ENCODE peak calls at places on chromosomes 11 and 22, in five cellular contexts. B is PC-3, T is fibroblast of lung, R is HCT116, X is MM.1S. A is an unnamed sample. For H3K36me3, the result is how much of the 10 kb centered on the place peaks cover.

GRCh38 chr11:124793466-124794278 is 6.5 kb downstream of the MSANTD2 start:
- DNase-seq in B (peak), T (peak), X (peak), R (peak), A (peak)

GRCh38 chr11:7977251-7977917 is 9.8 kb upstream of the EIF3F start:
- DNase-seq in T (peak), R (no peak), X (no peak), B (peak), A (peak)

GRCh38 chr11:79113099-79113498 is 327.7 kb downstream of the TENM4 start:
- DNase-seq in T (peak), R (no peak), B (no peak), X (no peak), A (no peak)

GRCh38 chr22:43197271-43197941 is 10.5 kb upstream of the TTLL12 start:
- DNase-seq in R (no peak), T (no peak), B (no peak), X (peak), A (no peak)

GRCh38 chr11:66415423-66415822 is 5.4 kb upstream of the NPAS4 start:
- DNase-seq in X (no peak), B (no peak), T (no peak), R (no peak), A (no peak)

GRCh38 chr11:1055990-1056771 is 18.5 kb upstream of the MUC2 start:
- DNase-seq in R (no peak), B (no peak), X (no peak), T (no peak), A (no peak)

GRCh38 chr11:62459080-62459479 is 40.2 kb downstream of the SCGB1A1 start:
- DNase-seq in B (no peak), X (no peak), T (peak), R (no peak), A (no peak)

GRCh38 chr11:18265949-18266348 is at the start of gene SAA1:
- DNase-seq in R (no peak), B (no peak), T (no peak), X (no peak), A (no peak)

DNA sequence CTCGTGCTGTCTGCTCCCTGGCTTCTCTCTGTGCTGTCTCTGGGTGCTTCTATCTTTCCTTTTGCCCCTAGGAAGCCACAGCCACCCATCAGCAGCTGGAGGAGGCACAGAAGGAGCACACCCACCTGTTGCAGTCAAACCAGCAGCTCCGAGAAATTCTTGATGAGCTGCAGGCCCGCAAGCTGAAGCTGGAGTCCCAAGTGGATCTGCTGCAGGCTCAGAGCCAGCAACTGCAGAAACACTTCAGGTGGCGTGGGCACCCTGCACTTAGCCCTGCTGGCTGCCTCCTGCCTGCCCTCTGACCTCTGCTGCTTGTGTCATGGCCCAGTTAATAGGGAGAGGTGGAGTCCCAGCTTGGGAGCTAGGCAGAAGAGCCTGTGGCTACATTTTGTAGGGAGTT is 67.8 kb downstream of the CEP164 start:
- DNase-seq in R (no peak), T (no peak), X (no peak), B (no peak), A (no peak)
- H3K36me3 ChIP-seq in R (under half), T (under half), X (under half), B (half or more), A (under half)

GRCh38 chr22:22026157-22026831 is 43.7 kb upstream of the TOP3B start:
- DNase-seq in R (no peak), T (no peak), X (no peak), B (no peak), A (no peak)
- H2AFZ ChIP-seq in R (no peak), T (no peak), X (peak), B (no peak), A (no peak)

DNA sequence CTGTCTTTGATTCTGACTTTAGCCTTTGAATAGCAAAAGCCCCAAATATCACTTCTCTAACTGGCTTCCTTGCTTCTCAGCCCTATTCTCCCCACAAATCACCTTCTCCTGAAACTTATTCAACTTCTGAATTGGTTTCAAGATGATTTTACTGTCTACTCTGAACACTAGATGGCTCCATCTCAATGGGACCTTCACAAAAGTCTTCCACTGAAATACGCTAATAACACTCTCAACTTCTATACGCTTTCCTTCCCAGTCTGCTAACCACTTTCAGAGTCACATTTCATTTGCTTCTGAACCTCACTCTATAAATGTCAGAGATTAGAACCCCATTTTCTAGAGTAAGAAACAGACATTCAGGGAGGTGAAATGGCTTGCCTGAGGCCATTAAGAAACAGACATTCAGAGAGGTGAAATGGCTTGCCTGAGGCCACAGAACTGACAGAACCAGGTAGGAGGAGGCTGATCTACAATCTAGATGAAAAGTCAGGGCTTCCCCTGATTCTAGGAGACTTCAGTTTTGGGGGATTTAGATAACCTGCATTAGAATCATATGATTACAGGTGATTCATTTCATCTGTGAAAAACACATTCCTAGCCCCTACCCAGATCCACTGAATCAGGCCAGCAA is 20.6 kb downstream of the MORC2 start:
- DNase-seq in B (peak), T (peak), X (peak), R (peak), A (peak)
- H3K36me3 ChIP-seq in B (under half), T (under half), X (under half), R (under half), A (half or more)

GRCh38 chr11:75144716-75145014 is 6.2 kb upstream of the SLCO2B1 start:
- DNase-seq in X (no peak), T (no peak), R (no peak), B (no peak), A (no peak)
- H2AFZ ChIP-seq in X (no peak), T (no peak), R (no peak), B (no peak), A (no peak)

GRCh38 chr22:28783786-28784671 is 11.5 kb downstream of the CCDC117 start:
- DNase-seq in R (no peak), X (no peak), B (peak), T (peak), A (no peak)
- H3K36me3 ChIP-seq in R (half or more), X (under half), B (under half), T (under half), A (under half)

GRCh38 chr22:28296452-28296851 is 377.4 kb upstream of the PITPNB start:
- DNase-seq in R (no peak), T (no peak), B (no peak), X (no peak), A (no peak)
- H2AFZ ChIP-seq in R (no peak), T (no peak), B (no peak), X (no peak), A (no peak)

DNA sequence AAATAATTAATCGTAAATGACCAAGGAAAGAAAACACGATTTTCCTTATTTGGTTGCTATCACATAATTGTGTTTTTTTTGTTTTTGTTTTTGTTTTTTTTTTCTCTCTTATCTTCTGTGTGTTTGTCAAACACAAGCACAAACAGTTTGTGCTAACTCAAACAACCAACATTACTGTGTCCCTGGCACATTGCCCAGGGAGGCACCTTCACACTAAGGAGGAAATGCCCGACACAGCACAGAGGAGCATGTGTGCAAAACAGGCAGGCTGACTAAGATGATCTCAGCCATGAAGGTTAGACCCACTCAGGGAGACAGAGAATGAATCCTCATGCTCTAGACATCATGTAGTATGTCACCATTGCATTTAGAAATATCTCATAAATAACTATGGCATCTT is 130.1 kb downstream of the SOX6 start:
- DNase-seq in X (peak), T (peak), B (peak), R (no peak), A (no peak)
- H3K36me3 ChIP-seq in X (under half), T (under half), B (under half), R (under half), A (under half)

GRCh38 chr11:113201055-113201818 is 113.1 kb upstream of the TTC12 start:
- DNase-seq in X (no peak), T (no peak), R (no peak), B (no peak), A (peak)
- H2AFZ ChIP-seq in X (no peak), T (no peak), R (no peak), B (no peak), A (no peak)